ENCODE peak calls at places on chromosomes 11 and 22, in ten cellular contexts. One of them, this sample, is unnamed.

GRCh38 chr11:34603129-34604001 is 17.5 kb upstream of the EHF start:
- DNase-seq in brain microvascular endothelial cell: no peak
- DNase-seq in omental fat pad: no peak
- DNase-seq in EH: no peak
- DNase-seq in AG04450: no peak
- DNase-seq in fibroblast of pulmonary artery: no peak
- DNase-seq in posterior cingulate gyrus: no peak
- DNase-seq in GM12891: no peak
- DNase-seq in GM19239: no peak
- DNase-seq in MV-4-11: no peak
- DNase-seq in this sample: no peak

GRCh38 chr22:31098633-31099110 is 8.7 kb downstream of the SELENOM start:
- DNase-seq in brain microvascular endothelial cell: no peak
- DNase-seq in omental fat pad: no peak
- DNase-seq in EH: peak
- DNase-seq in AG04450: no peak
- DNase-seq in fibroblast of pulmonary artery: no peak
- DNase-seq in posterior cingulate gyrus: no peak
- DNase-seq in GM12891: no peak
- DNase-seq in GM19239: no peak
- DNase-seq in MV-4-11: no peak
- DNase-seq in this sample: no peak

GRCh38 chr22:49448546-49448945 is 379.1 kb downstream of the BRD1 start:
- DNase-seq in brain microvascular endothelial cell: no peak
- DNase-seq in omental fat pad: no peak
- DNase-seq in EH: no peak
- DNase-seq in AG04450: no peak
- DNase-seq in fibroblast of pulmonary artery: no peak
- DNase-seq in posterior cingulate gyrus: peak
- DNase-seq in GM12891: no peak
- DNase-seq in GM19239: no peak
- DNase-seq in MV-4-11: no peak
- DNase-seq in this sample: no peak

GRCh38 chr11:70586261-70587094 is 188.1 kb downstream of the CTTN start:
- DNase-seq in brain microvascular endothelial cell: no peak
- DNase-seq in omental fat pad: no peak
- DNase-seq in EH: no peak
- DNase-seq in AG04450: no peak
- DNase-seq in fibroblast of pulmonary artery: no peak
- DNase-seq in posterior cingulate gyrus: no peak
- DNase-seq in GM12891: no peak
- DNase-seq in GM19239: no peak
- DNase-seq in MV-4-11: no peak
- DNase-seq in this sample: no peak

GRCh38 chr11:74689666-74690065 is 41.6 kb downstream of the CHRDL2 start:
- DNase-seq in brain microvascular endothelial cell: peak
- DNase-seq in omental fat pad: no peak
- DNase-seq in EH: peak
- DNase-seq in AG04450: no peak
- DNase-seq in fibroblast of pulmonary artery: no peak
- DNase-seq in posterior cingulate gyrus: no peak
- DNase-seq in GM12891: no peak
- DNase-seq in GM19239: no peak
- DNase-seq in MV-4-11: no peak
- DNase-seq in this sample: peak

GRCh38 chr11:19378814-19379213 is 138.1 kb upstream of the E2F8 start:
- DNase-seq in brain microvascular endothelial cell: no peak
- DNase-seq in omental fat pad: no peak
- DNase-seq in EH: no peak
- DNase-seq in AG04450: no peak
- DNase-seq in fibroblast of pulmonary artery: peak
- DNase-seq in posterior cingulate gyrus: no peak
- DNase-seq in GM12891: no peak
- DNase-seq in GM19239: no peak
- DNase-seq in MV-4-11: no peak
- DNase-seq in this sample: no peak

GRCh38 chr22:23815781-23816551 is 22.8 kb downstream of the DERL3 start:
- DNase-seq in brain microvascular endothelial cell: no peak
- DNase-seq in omental fat pad: no peak
- DNase-seq in EH: peak
- DNase-seq in AG04450: no peak
- DNase-seq in fibroblast of pulmonary artery: no peak
- DNase-seq in posterior cingulate gyrus: peak
- DNase-seq in GM12891: no peak
- DNase-seq in GM19239: no peak
- DNase-seq in MV-4-11: no peak
- DNase-seq in this sample: no peak

GRCh38 chr22:49534386-49534785 is 293.3 kb downstream of the BRD1 start:
- DNase-seq in brain microvascular endothelial cell: no peak
- DNase-seq in omental fat pad: no peak
- DNase-seq in EH: no peak
- DNase-seq in AG04450: no peak
- DNase-seq in fibroblast of pulmonary artery: no peak
- DNase-seq in posterior cingulate gyrus: peak
- DNase-seq in GM12891: no peak
- DNase-seq in GM19239: no peak
- DNase-seq in MV-4-11: no peak
- DNase-seq in this sample: no peak

GRCh38 chr22:35510481-35510934 is 30.1 kb upstream of the RASD2 start:
- DNase-seq in brain microvascular endothelial cell: no peak
- DNase-seq in omental fat pad: no peak
- DNase-seq in EH: peak
- DNase-seq in AG04450: no peak
- DNase-seq in fibroblast of pulmonary artery: no peak
- DNase-seq in posterior cingulate gyrus: no peak
- DNase-seq in GM12891: no peak
- DNase-seq in GM19239: no peak
- DNase-seq in MV-4-11: peak
- DNase-seq in this sample: peak

GRCh38 chr22:27791494-27792241 is 9.9 kb downstream of the MN1 start:
- DNase-seq in brain microvascular endothelial cell: no peak
- DNase-seq in omental fat pad: no peak
- DNase-seq in EH: no peak
- DNase-seq in AG04450: no peak
- DNase-seq in fibroblast of pulmonary artery: no peak
- DNase-seq in posterior cingulate gyrus: no peak
- DNase-seq in GM12891: no peak
- DNase-seq in GM19239: no peak
- DNase-seq in MV-4-11: no peak
- DNase-seq in this sample: no peak

GRCh38 chr11:130390071-130390758 is 38.2 kb downstream of the ADAMTS8 start:
- DNase-seq in brain microvascular endothelial cell: peak
- DNase-seq in omental fat pad: no peak
- DNase-seq in EH: peak
- DNase-seq in AG04450: peak
- DNase-seq in fibroblast of pulmonary artery: peak
- DNase-seq in posterior cingulate gyrus: no peak
- DNase-seq in GM12891: no peak
- DNase-seq in GM19239: no peak
- DNase-seq in MV-4-11: peak
- DNase-seq in this sample: peak

GRCh38 chr22:49344196-49344595 is 483.5 kb downstream of the BRD1 start:
- DNase-seq in brain microvascular endothelial cell: no peak
- DNase-seq in omental fat pad: no peak
- DNase-seq in EH: no peak
- DNase-seq in AG04450: no peak
- DNase-seq in fibroblast of pulmonary artery: no peak
- DNase-seq in posterior cingulate gyrus: no peak
- DNase-seq in GM12891: no peak
- DNase-seq in GM19239: no peak
- DNase-seq in MV-4-11: no peak
- DNase-seq in this sample: no peak

GRCh38 chr11:124646148-124646547 is 23.5 kb downstream of the TBRG1 start:
- DNase-seq in brain microvascular endothelial cell: no peak
- DNase-seq in omental fat pad: no peak
- DNase-seq in EH: no peak
- DNase-seq in AG04450: no peak
- DNase-seq in fibroblast of pulmonary artery: no peak
- DNase-seq in posterior cingulate gyrus: no peak
- DNase-seq in GM12891: no peak
- DNase-seq in GM19239: no peak
- DNase-seq in MV-4-11: peak
- DNase-seq in this sample: no peak

GRCh38 chr11:69166186-69167115 is 10.7 kb downstream of the SMIM38 start:
- DNase-seq in brain microvascular endothelial cell: peak
- DNase-seq in omental fat pad: no peak
- DNase-seq in EH: peak
- DNase-seq in AG04450: peak
- DNase-seq in fibroblast of pulmonary artery: peak
- DNase-seq in posterior cingulate gyrus: no peak
- DNase-seq in GM12891: peak
- DNase-seq in GM19239: peak
- DNase-seq in MV-4-11: peak
- DNase-seq in this sample: peak

GRCh38 chr11:61787928-61788491 is 4.4 kb downstream of the TMEM258 start:
- DNase-seq in brain microvascular endothelial cell: peak
- DNase-seq in omental fat pad: no peak
- DNase-seq in EH: peak
- DNase-seq in AG04450: peak
- DNase-seq in fibroblast of pulmonary artery: peak
- DNase-seq in posterior cingulate gyrus: no peak
- DNase-seq in GM12891: no peak
- DNase-seq in GM19239: no peak
- DNase-seq in MV-4-11: peak
- DNase-seq in this sample: peak

GRCh38 chr11:113163291-113164030 is 150.9 kb upstream of the TTC12 start:
- DNase-seq in brain microvascular endothelial cell: no peak
- DNase-seq in omental fat pad: no peak
- DNase-seq in EH: no peak
- DNase-seq in AG04450: no peak
- DNase-seq in fibroblast of pulmonary artery: peak
- DNase-seq in posterior cingulate gyrus: no peak
- DNase-seq in GM12891: no peak
- DNase-seq in GM19239: no peak
- DNase-seq in MV-4-11: no peak
- DNase-seq in this sample: peak

GRCh38 chr11:20013346-20014066 is 146.8 kb downstream of the DBX1 start:
- DNase-seq in brain microvascular endothelial cell: no peak
- DNase-seq in omental fat pad: no peak
- DNase-seq in EH: no peak
- DNase-seq in AG04450: no peak
- DNase-seq in fibroblast of pulmonary artery: peak
- DNase-seq in posterior cingulate gyrus: no peak
- DNase-seq in GM12891: no peak
- DNase-seq in GM19239: no peak
- DNase-seq in MV-4-11: no peak
- DNase-seq in this sample: no peak

GRCh38 chr11:57800444-57801184 is 39.0 kb downstream of the CTNND1 start:
- DNase-seq in brain microvascular endothelial cell: peak
- DNase-seq in omental fat pad: no peak
- DNase-seq in EH: peak
- DNase-seq in AG04450: peak
- DNase-seq in fibroblast of pulmonary artery: peak
- DNase-seq in posterior cingulate gyrus: no peak
- DNase-seq in GM12891: peak
- DNase-seq in GM19239: peak
- DNase-seq in MV-4-11: peak
- DNase-seq in this sample: peak

GRCh38 chr22:27881404-27881803 is 37.7 kb downstream of the PITPNB start:
- DNase-seq in brain microvascular endothelial cell: no peak
- DNase-seq in omental fat pad: no peak
- DNase-seq in EH: no peak
- DNase-seq in AG04450: peak
- DNase-seq in fibroblast of pulmonary artery: peak
- DNase-seq in posterior cingulate gyrus: peak
- DNase-seq in GM12891: no peak
- DNase-seq in GM19239: no peak
- DNase-seq in MV-4-11: no peak
- DNase-seq in this sample: no peak

GRCh38 chr11:75272821-75273301 is 32.3 kb downstream of the TPBGL start:
- DNase-seq in brain microvascular endothelial cell: no peak
- DNase-seq in omental fat pad: peak
- DNase-seq in EH: no peak
- DNase-seq in AG04450: no peak
- DNase-seq in fibroblast of pulmonary artery: no peak
- DNase-seq in posterior cingulate gyrus: no peak
- DNase-seq in GM12891: no peak
- DNase-seq in GM19239: no peak
- DNase-seq in MV-4-11: no peak
- DNase-seq in this sample: no peak

GRCh38 chr11:6986487-6986886 is 33.7 kb downstream of the ZNF214 start:
- DNase-seq in brain microvascular endothelial cell: no peak
- DNase-seq in omental fat pad: no peak
- DNase-seq in EH: no peak
- DNase-seq in AG04450: no peak
- DNase-seq in fibroblast of pulmonary artery: no peak
- DNase-seq in posterior cingulate gyrus: no peak
- DNase-seq in GM12891: no peak
- DNase-seq in GM19239: no peak
- DNase-seq in MV-4-11: no peak
- DNase-seq in this sample: no peak

GRCh38 chr22:44668190-44668885 is 33.7 kb upstream of the PRR5 start:
- DNase-seq in brain microvascular endothelial cell: no peak
- DNase-seq in omental fat pad: no peak
- DNase-seq in EH: peak
- DNase-seq in AG04450: no peak
- DNase-seq in fibroblast of pulmonary artery: no peak
- DNase-seq in posterior cingulate gyrus: no peak
- DNase-seq in GM12891: no peak
- DNase-seq in GM19239: no peak
- DNase-seq in MV-4-11: no peak
- DNase-seq in this sample: no peak

GRCh38 chr11:106389096-106389495 is 311.6 kb downstream of the AASDHPPT start:
- DNase-seq in brain microvascular endothelial cell: peak
- DNase-seq in omental fat pad: no peak
- DNase-seq in EH: peak
- DNase-seq in AG04450: no peak
- DNase-seq in fibroblast of pulmonary artery: peak
- DNase-seq in posterior cingulate gyrus: no peak
- DNase-seq in GM12891: no peak
- DNase-seq in GM19239: no peak
- DNase-seq in MV-4-11: no peak
- DNase-seq in this sample: no peak

GRCh38 chr22:25598609-25599008 is 34.1 kb downstream of the GRK3 start:
- DNase-seq in brain microvascular endothelial cell: no peak
- DNase-seq in omental fat pad: no peak
- DNase-seq in EH: no peak
- DNase-seq in AG04450: no peak
- DNase-seq in fibroblast of pulmonary artery: no peak
- DNase-seq in posterior cingulate gyrus: no peak
- DNase-seq in GM12891: no peak
- DNase-seq in GM19239: no peak
- DNase-seq in MV-4-11: peak
- DNase-seq in this sample: no peak

GRCh38 chr11:114244995-114245394 is 51.2 kb upstream of the NNMT start:
- DNase-seq in brain microvascular endothelial cell: no peak
- DNase-seq in omental fat pad: no peak
- DNase-seq in EH: no peak
- DNase-seq in AG04450: no peak
- DNase-seq in fibroblast of pulmonary artery: no peak
- DNase-seq in posterior cingulate gyrus: no peak
- DNase-seq in GM12891: no peak
- DNase-seq in GM19239: no peak
- DNase-seq in MV-4-11: no peak
- DNase-seq in this sample: no peak

GRCh38 chr22:40031766-40032470 is 37.2 kb downstream of the FAM83F start:
- DNase-seq in brain microvascular endothelial cell: no peak
- DNase-seq in omental fat pad: no peak
- DNase-seq in EH: no peak
- DNase-seq in AG04450: no peak
- DNase-seq in fibroblast of pulmonary artery: no peak
- DNase-seq in posterior cingulate gyrus: no peak
- DNase-seq in GM12891: no peak
- DNase-seq in GM19239: no peak
- DNase-seq in MV-4-11: no peak
- DNase-seq in this sample: peak